ENCODE peak calls at places on chromosomes 4 and X, in ten cellular contexts. One of them, this sample, is unnamed.

GRCh38 chr4:18568600-18568999 is 547.0 kb upstream of the LCORL start:
- DNase-seq in tibial nerve: no peak
- DNase-seq in dorsolateral prefrontal cortex: no peak
- DNase-seq in HS-5: no peak
- DNase-seq in mucosa of gallbladder: no peak
- DNase-seq in stimulated activated CD4-positive, alpha-beta T cell treated with anti-CD3 and anti-CD28 coated beads, Interleukin-12 subunit alpha, Interleukin-12 subunit beta, amount 100 ng/mL, for 4 hours: no peak
- DNase-seq in AG09319: no peak
- DNase-seq in BJ: no peak
- DNase-seq in stimulated activated CD8-positive, alpha-beta memory T cell treated with anti-CD3 and anti-CD28 coated beads, Interleukin-7, amount 100 ng/mL, for 1 hour: no peak
- DNase-seq in endodermal cell: no peak
- DNase-seq in this sample: no peak

GRCh38 chr4:172826866-172827265 is 341.7 kb upstream of the GALNT7 start:
- DNase-seq in tibial nerve: no peak
- DNase-seq in dorsolateral prefrontal cortex: no peak
- DNase-seq in HS-5: no peak
- DNase-seq in mucosa of gallbladder: no peak
- DNase-seq in stimulated activated CD4-positive, alpha-beta T cell treated with anti-CD3 and anti-CD28 coated beads, Interleukin-12 subunit alpha, Interleukin-12 subunit beta, amount 100 ng/mL, for 4 hours: no peak
- DNase-seq in AG09319: no peak
- DNase-seq in BJ: no peak
- DNase-seq in stimulated activated CD8-positive, alpha-beta memory T cell treated with anti-CD3 and anti-CD28 coated beads, Interleukin-7, amount 100 ng/mL, for 1 hour: no peak
- DNase-seq in endodermal cell: no peak
- DNase-seq in this sample: no peak

GRCh38 chrX:48511561-48511960 is 2.8 kb downstream of the PORCN start:
- DNase-seq in tibial nerve: no peak
- DNase-seq in dorsolateral prefrontal cortex: no peak
- DNase-seq in HS-5: no peak
- DNase-seq in mucosa of gallbladder: no peak
- DNase-seq in stimulated activated CD4-positive, alpha-beta T cell treated with anti-CD3 and anti-CD28 coated beads, Interleukin-12 subunit alpha, Interleukin-12 subunit beta, amount 100 ng/mL, for 4 hours: no peak
- DNase-seq in AG09319: no peak
- DNase-seq in BJ: no peak
- DNase-seq in stimulated activated CD8-positive, alpha-beta memory T cell treated with anti-CD3 and anti-CD28 coated beads, Interleukin-7, amount 100 ng/mL, for 1 hour: no peak
- DNase-seq in endodermal cell: no peak
- DNase-seq in this sample: no peak

GRCh38 chr4:13783800-13784411 is 156.4 kb upstream of the BOD1L1 start:
- DNase-seq in tibial nerve: no peak
- DNase-seq in dorsolateral prefrontal cortex: peak; percentile 92
- DNase-seq in HS-5: no peak
- DNase-seq in mucosa of gallbladder: no peak
- DNase-seq in stimulated activated CD4-positive, alpha-beta T cell treated with anti-CD3 and anti-CD28 coated beads, Interleukin-12 subunit alpha, Interleukin-12 subunit beta, amount 100 ng/mL, for 4 hours: no peak
- DNase-seq in AG09319: no peak
- DNase-seq in BJ: no peak
- DNase-seq in stimulated activated CD8-positive, alpha-beta memory T cell treated with anti-CD3 and anti-CD28 coated beads, Interleukin-7, amount 100 ng/mL, for 1 hour: no peak
- DNase-seq in endodermal cell: no peak
- DNase-seq in this sample: no peak

GRCh38 chrX:154412468-154412867 is 1.1 kb downstream of the TAFAZZIN start:
- DNase-seq in tibial nerve: no peak
- DNase-seq in dorsolateral prefrontal cortex: no peak
- DNase-seq in HS-5: no peak
- DNase-seq in mucosa of gallbladder: no peak
- DNase-seq in stimulated activated CD4-positive, alpha-beta T cell treated with anti-CD3 and anti-CD28 coated beads, Interleukin-12 subunit alpha, Interleukin-12 subunit beta, amount 100 ng/mL, for 4 hours: peak; percentile 5
- DNase-seq in AG09319: no peak
- DNase-seq in BJ: no peak
- DNase-seq in stimulated activated CD8-positive, alpha-beta memory T cell treated with anti-CD3 and anti-CD28 coated beads, Interleukin-7, amount 100 ng/mL, for 1 hour: no peak
- DNase-seq in endodermal cell: no peak
- DNase-seq in this sample: peak; percentile 54

GRCh38 chrX:12403474-12404082 is 265.3 kb downstream of the FRMPD4 start:
- DNase-seq in tibial nerve: no peak
- DNase-seq in dorsolateral prefrontal cortex: no peak
- DNase-seq in HS-5: no peak
- DNase-seq in mucosa of gallbladder: no peak
- DNase-seq in stimulated activated CD4-positive, alpha-beta T cell treated with anti-CD3 and anti-CD28 coated beads, Interleukin-12 subunit alpha, Interleukin-12 subunit beta, amount 100 ng/mL, for 4 hours: no peak
- DNase-seq in AG09319: no peak
- DNase-seq in BJ: no peak
- DNase-seq in stimulated activated CD8-positive, alpha-beta memory T cell treated with anti-CD3 and anti-CD28 coated beads, Interleukin-7, amount 100 ng/mL, for 1 hour: no peak
- DNase-seq in endodermal cell: no peak
- DNase-seq in this sample: no peak

GRCh38 chr4:1167244-1167949 is 5.0 kb downstream of the SPON2 start:
- DNase-seq in tibial nerve: peak; percentile 79
- DNase-seq in dorsolateral prefrontal cortex: peak; percentile 72
- DNase-seq in HS-5: no peak
- DNase-seq in mucosa of gallbladder: peak; percentile 74
- DNase-seq in stimulated activated CD4-positive, alpha-beta T cell treated with anti-CD3 and anti-CD28 coated beads, Interleukin-12 subunit alpha, Interleukin-12 subunit beta, amount 100 ng/mL, for 4 hours: peak; percentile 82
- DNase-seq in AG09319: peak; percentile 32
- DNase-seq in BJ: no peak
- DNase-seq in stimulated activated CD8-positive, alpha-beta memory T cell treated with anti-CD3 and anti-CD28 coated beads, Interleukin-7, amount 100 ng/mL, for 1 hour: peak; percentile 71
- DNase-seq in endodermal cell: peak; percentile 94
- DNase-seq in this sample: peak; percentile 92

GRCh38 chrX:48516285-48516684 is 5.3 kb upstream of the EBP start:
- DNase-seq in tibial nerve: no peak
- DNase-seq in dorsolateral prefrontal cortex: no peak
- DNase-seq in HS-5: no peak
- DNase-seq in mucosa of gallbladder: no peak
- DNase-seq in stimulated activated CD4-positive, alpha-beta T cell treated with anti-CD3 and anti-CD28 coated beads, Interleukin-12 subunit alpha, Interleukin-12 subunit beta, amount 100 ng/mL, for 4 hours: no peak
- DNase-seq in AG09319: no peak
- DNase-seq in BJ: no peak
- DNase-seq in stimulated activated CD8-positive, alpha-beta memory T cell treated with anti-CD3 and anti-CD28 coated beads, Interleukin-7, amount 100 ng/mL, for 1 hour: no peak
- DNase-seq in endodermal cell: no peak
- DNase-seq in this sample: no peak

GRCh38 chr4:185395255-185395955 is at the start of gene LRP2BP:
- DNase-seq in tibial nerve: no peak
- DNase-seq in dorsolateral prefrontal cortex: no peak
- DNase-seq in HS-5: peak; percentile 61
- DNase-seq in mucosa of gallbladder: no peak
- DNase-seq in stimulated activated CD4-positive, alpha-beta T cell treated with anti-CD3 and anti-CD28 coated beads, Interleukin-12 subunit alpha, Interleukin-12 subunit beta, amount 100 ng/mL, for 4 hours: no peak
- DNase-seq in AG09319: no peak
- DNase-seq in BJ: no peak
- DNase-seq in stimulated activated CD8-positive, alpha-beta memory T cell treated with anti-CD3 and anti-CD28 coated beads, Interleukin-7, amount 100 ng/mL, for 1 hour: no peak
- DNase-seq in endodermal cell: no peak
- DNase-seq in this sample: no peak

GRCh38 chr4:3420956-3421355 is 20.8 kb upstream of the HGFAC start:
- DNase-seq in tibial nerve: no peak
- DNase-seq in dorsolateral prefrontal cortex: no peak
- DNase-seq in HS-5: no peak
- DNase-seq in mucosa of gallbladder: no peak
- DNase-seq in stimulated activated CD4-positive, alpha-beta T cell treated with anti-CD3 and anti-CD28 coated beads, Interleukin-12 subunit alpha, Interleukin-12 subunit beta, amount 100 ng/mL, for 4 hours: no peak
- DNase-seq in AG09319: no peak
- DNase-seq in BJ: no peak
- DNase-seq in stimulated activated CD8-positive, alpha-beta memory T cell treated with anti-CD3 and anti-CD28 coated beads, Interleukin-7, amount 100 ng/mL, for 1 hour: no peak
- DNase-seq in endodermal cell: no peak
- DNase-seq in this sample: no peak

GRCh38 chr4:177313263-177313662 is 3.6 kb downstream of the NEIL3 start:
- DNase-seq in tibial nerve: no peak
- DNase-seq in dorsolateral prefrontal cortex: no peak
- DNase-seq in HS-5: no peak
- DNase-seq in mucosa of gallbladder: no peak
- DNase-seq in stimulated activated CD4-positive, alpha-beta T cell treated with anti-CD3 and anti-CD28 coated beads, Interleukin-12 subunit alpha, Interleukin-12 subunit beta, amount 100 ng/mL, for 4 hours: no peak
- DNase-seq in AG09319: no peak
- DNase-seq in BJ: no peak
- DNase-seq in stimulated activated CD8-positive, alpha-beta memory T cell treated with anti-CD3 and anti-CD28 coated beads, Interleukin-7, amount 100 ng/mL, for 1 hour: no peak
- DNase-seq in endodermal cell: no peak
- DNase-seq in this sample: no peak

GRCh38 chrX:50747471-50747900 is 66.5 kb downstream of the SHROOM4 start:
- DNase-seq in tibial nerve: no peak
- DNase-seq in dorsolateral prefrontal cortex: no peak
- DNase-seq in HS-5: no peak
- DNase-seq in mucosa of gallbladder: no peak
- DNase-seq in stimulated activated CD4-positive, alpha-beta T cell treated with anti-CD3 and anti-CD28 coated beads, Interleukin-12 subunit alpha, Interleukin-12 subunit beta, amount 100 ng/mL, for 4 hours: no peak
- DNase-seq in AG09319: peak; percentile 1
- DNase-seq in BJ: peak; percentile 53
- DNase-seq in stimulated activated CD8-positive, alpha-beta memory T cell treated with anti-CD3 and anti-CD28 coated beads, Interleukin-7, amount 100 ng/mL, for 1 hour: no peak
- DNase-seq in endodermal cell: peak; percentile 61
- DNase-seq in this sample: no peak

GRCh38 chr4:15343000-15343399 is 84.8 kb upstream of the C1QTNF7 start:
- DNase-seq in tibial nerve: no peak
- DNase-seq in dorsolateral prefrontal cortex: no peak
- DNase-seq in HS-5: no peak
- DNase-seq in mucosa of gallbladder: no peak
- DNase-seq in stimulated activated CD4-positive, alpha-beta T cell treated with anti-CD3 and anti-CD28 coated beads, Interleukin-12 subunit alpha, Interleukin-12 subunit beta, amount 100 ng/mL, for 4 hours: no peak
- DNase-seq in AG09319: no peak
- DNase-seq in BJ: no peak
- DNase-seq in stimulated activated CD8-positive, alpha-beta memory T cell treated with anti-CD3 and anti-CD28 coated beads, Interleukin-7, amount 100 ng/mL, for 1 hour: no peak
- DNase-seq in endodermal cell: no peak
- DNase-seq in this sample: no peak

GRCh38 chr4:6873291-6873690 is 36.3 kb upstream of the TBC1D14 start:
- DNase-seq in tibial nerve: no peak
- DNase-seq in dorsolateral prefrontal cortex: no peak
- DNase-seq in HS-5: no peak
- DNase-seq in mucosa of gallbladder: no peak
- DNase-seq in stimulated activated CD4-positive, alpha-beta T cell treated with anti-CD3 and anti-CD28 coated beads, Interleukin-12 subunit alpha, Interleukin-12 subunit beta, amount 100 ng/mL, for 4 hours: no peak
- DNase-seq in AG09319: no peak
- DNase-seq in BJ: no peak
- DNase-seq in stimulated activated CD8-positive, alpha-beta memory T cell treated with anti-CD3 and anti-CD28 coated beads, Interleukin-7, amount 100 ng/mL, for 1 hour: no peak
- DNase-seq in endodermal cell: no peak
- DNase-seq in this sample: no peak

GRCh38 chr4:97016186-97016945 is 1126.9 kb downstream of the STPG2 start:
- DNase-seq in tibial nerve: no peak
- DNase-seq in dorsolateral prefrontal cortex: no peak
- DNase-seq in HS-5: no peak
- DNase-seq in mucosa of gallbladder: no peak
- DNase-seq in stimulated activated CD4-positive, alpha-beta T cell treated with anti-CD3 and anti-CD28 coated beads, Interleukin-12 subunit alpha, Interleukin-12 subunit beta, amount 100 ng/mL, for 4 hours: no peak
- DNase-seq in AG09319: no peak
- DNase-seq in BJ: no peak
- DNase-seq in stimulated activated CD8-positive, alpha-beta memory T cell treated with anti-CD3 and anti-CD28 coated beads, Interleukin-7, amount 100 ng/mL, for 1 hour: no peak
- DNase-seq in endodermal cell: no peak
- DNase-seq in this sample: no peak

GRCh38 chr4:1357356-1358248 is 10.6 kb downstream of the UVSSA start:
- DNase-seq in tibial nerve: no peak
- DNase-seq in dorsolateral prefrontal cortex: no peak
- DNase-seq in HS-5: no peak
- DNase-seq in mucosa of gallbladder: no peak
- DNase-seq in stimulated activated CD4-positive, alpha-beta T cell treated with anti-CD3 and anti-CD28 coated beads, Interleukin-12 subunit alpha, Interleukin-12 subunit beta, amount 100 ng/mL, for 4 hours: no peak
- DNase-seq in AG09319: no peak
- DNase-seq in BJ: no peak
- DNase-seq in stimulated activated CD8-positive, alpha-beta memory T cell treated with anti-CD3 and anti-CD28 coated beads, Interleukin-7, amount 100 ng/mL, for 1 hour: no peak
- DNase-seq in endodermal cell: no peak
- DNase-seq in this sample: no peak

GRCh38 chr4:64747919-64748715 is 338.9 kb upstream of the TECRL start:
- DNase-seq in tibial nerve: no peak
- DNase-seq in dorsolateral prefrontal cortex: no peak
- DNase-seq in HS-5: no peak
- DNase-seq in mucosa of gallbladder: no peak
- DNase-seq in stimulated activated CD4-positive, alpha-beta T cell treated with anti-CD3 and anti-CD28 coated beads, Interleukin-12 subunit alpha, Interleukin-12 subunit beta, amount 100 ng/mL, for 4 hours: no peak
- DNase-seq in AG09319: no peak
- DNase-seq in BJ: no peak
- DNase-seq in stimulated activated CD8-positive, alpha-beta memory T cell treated with anti-CD3 and anti-CD28 coated beads, Interleukin-7, amount 100 ng/mL, for 1 hour: no peak
- DNase-seq in endodermal cell: no peak
- DNase-seq in this sample: no peak

GRCh38 chr4:64538219-64538618 is 129.0 kb upstream of the TECRL start:
- DNase-seq in tibial nerve: no peak
- DNase-seq in dorsolateral prefrontal cortex: no peak
- DNase-seq in HS-5: no peak
- DNase-seq in mucosa of gallbladder: no peak
- DNase-seq in stimulated activated CD4-positive, alpha-beta T cell treated with anti-CD3 and anti-CD28 coated beads, Interleukin-12 subunit alpha, Interleukin-12 subunit beta, amount 100 ng/mL, for 4 hours: no peak
- DNase-seq in AG09319: no peak
- DNase-seq in BJ: no peak
- DNase-seq in stimulated activated CD8-positive, alpha-beta memory T cell treated with anti-CD3 and anti-CD28 coated beads, Interleukin-7, amount 100 ng/mL, for 1 hour: no peak
- DNase-seq in endodermal cell: peak; percentile 78
- DNase-seq in this sample: no peak

GRCh38 chr4:169968999-169969398 is 57.2 kb downstream of the MFAP3L start:
- DNase-seq in tibial nerve: no peak
- DNase-seq in dorsolateral prefrontal cortex: no peak
- DNase-seq in HS-5: peak; percentile 73
- DNase-seq in mucosa of gallbladder: no peak
- DNase-seq in stimulated activated CD4-positive, alpha-beta T cell treated with anti-CD3 and anti-CD28 coated beads, Interleukin-12 subunit alpha, Interleukin-12 subunit beta, amount 100 ng/mL, for 4 hours: no peak
- DNase-seq in AG09319: peak; percentile 10
- DNase-seq in BJ: peak; percentile 81
- DNase-seq in stimulated activated CD8-positive, alpha-beta memory T cell treated with anti-CD3 and anti-CD28 coated beads, Interleukin-7, amount 100 ng/mL, for 1 hour: no peak
- DNase-seq in endodermal cell: no peak
- DNase-seq in this sample: no peak

GRCh38 chrX:119880552-119881437 is 9.2 kb downstream of the NDUFA1 start:
- DNase-seq in tibial nerve: peak; percentile 9
- DNase-seq in dorsolateral prefrontal cortex: no peak
- DNase-seq in HS-5: no peak
- DNase-seq in mucosa of gallbladder: peak; percentile 14
- DNase-seq in stimulated activated CD4-positive, alpha-beta T cell treated with anti-CD3 and anti-CD28 coated beads, Interleukin-12 subunit alpha, Interleukin-12 subunit beta, amount 100 ng/mL, for 4 hours: no peak
- DNase-seq in AG09319: no peak
- DNase-seq in BJ: no peak
- DNase-seq in stimulated activated CD8-positive, alpha-beta memory T cell treated with anti-CD3 and anti-CD28 coated beads, Interleukin-7, amount 100 ng/mL, for 1 hour: no peak
- DNase-seq in endodermal cell: peak; percentile 65
- DNase-seq in this sample: peak; percentile 16

GRCh38 chr4:76984788-76985211 is 35.2 kb downstream of the SEPTIN11 start:
- DNase-seq in tibial nerve: peak; percentile 77
- DNase-seq in dorsolateral prefrontal cortex: no peak
- DNase-seq in HS-5: peak; percentile 95
- DNase-seq in mucosa of gallbladder: peak; percentile 65
- DNase-seq in stimulated activated CD4-positive, alpha-beta T cell treated with anti-CD3 and anti-CD28 coated beads, Interleukin-12 subunit alpha, Interleukin-12 subunit beta, amount 100 ng/mL, for 4 hours: no peak
- DNase-seq in AG09319: peak; percentile 98
- DNase-seq in BJ: peak; percentile 100
- DNase-seq in stimulated activated CD8-positive, alpha-beta memory T cell treated with anti-CD3 and anti-CD28 coated beads, Interleukin-7, amount 100 ng/mL, for 1 hour: no peak
- DNase-seq in endodermal cell: no peak
- DNase-seq in this sample: peak; percentile 37

GRCh38 chr4:13309751-13310150 is 174.4 kb downstream of the RAB28 start:
- DNase-seq in tibial nerve: no peak
- DNase-seq in dorsolateral prefrontal cortex: no peak
- DNase-seq in HS-5: no peak
- DNase-seq in mucosa of gallbladder: no peak
- DNase-seq in stimulated activated CD4-positive, alpha-beta T cell treated with anti-CD3 and anti-CD28 coated beads, Interleukin-12 subunit alpha, Interleukin-12 subunit beta, amount 100 ng/mL, for 4 hours: no peak
- DNase-seq in AG09319: no peak
- DNase-seq in BJ: no peak
- DNase-seq in stimulated activated CD8-positive, alpha-beta memory T cell treated with anti-CD3 and anti-CD28 coated beads, Interleukin-7, amount 100 ng/mL, for 1 hour: no peak
- DNase-seq in endodermal cell: no peak
- DNase-seq in this sample: no peak

GRCh38 chrX:153973127-153974002 is 811 bp downstream of the TMEM187 start:
- DNase-seq in tibial nerve: no peak
- DNase-seq in dorsolateral prefrontal cortex: no peak
- DNase-seq in HS-5: no peak
- DNase-seq in mucosa of gallbladder: no peak
- DNase-seq in stimulated activated CD4-positive, alpha-beta T cell treated with anti-CD3 and anti-CD28 coated beads, Interleukin-12 subunit alpha, Interleukin-12 subunit beta, amount 100 ng/mL, for 4 hours: no peak
- DNase-seq in AG09319: no peak
- DNase-seq in BJ: no peak
- DNase-seq in stimulated activated CD8-positive, alpha-beta memory T cell treated with anti-CD3 and anti-CD28 coated beads, Interleukin-7, amount 100 ng/mL, for 1 hour: no peak
- DNase-seq in endodermal cell: peak; percentile 48
- DNase-seq in this sample: no peak

GRCh38 chr4:161829631-161830030 is 334.2 kb downstream of the FSTL5 start:
- DNase-seq in tibial nerve: no peak
- DNase-seq in dorsolateral prefrontal cortex: no peak
- DNase-seq in HS-5: no peak
- DNase-seq in mucosa of gallbladder: no peak
- DNase-seq in stimulated activated CD4-positive, alpha-beta T cell treated with anti-CD3 and anti-CD28 coated beads, Interleukin-12 subunit alpha, Interleukin-12 subunit beta, amount 100 ng/mL, for 4 hours: no peak
- DNase-seq in AG09319: no peak
- DNase-seq in BJ: no peak
- DNase-seq in stimulated activated CD8-positive, alpha-beta memory T cell treated with anti-CD3 and anti-CD28 coated beads, Interleukin-7, amount 100 ng/mL, for 1 hour: no peak
- DNase-seq in endodermal cell: no peak
- DNase-seq in this sample: no peak

GRCh38 chr4:154982187-154983047 is 201.3 kb downstream of the RBM46 start:
- DNase-seq in tibial nerve: peak; percentile 60
- DNase-seq in dorsolateral prefrontal cortex: peak; percentile 61
- DNase-seq in HS-5: no peak
- DNase-seq in mucosa of gallbladder: peak; percentile 60
- DNase-seq in stimulated activated CD4-positive, alpha-beta T cell treated with anti-CD3 and anti-CD28 coated beads, Interleukin-12 subunit alpha, Interleukin-12 subunit beta, amount 100 ng/mL, for 4 hours: peak; percentile 8
- DNase-seq in AG09319: peak; percentile 8
- DNase-seq in BJ: no peak
- DNase-seq in stimulated activated CD8-positive, alpha-beta memory T cell treated with anti-CD3 and anti-CD28 coated beads, Interleukin-7, amount 100 ng/mL, for 1 hour: no peak
- DNase-seq in endodermal cell: peak; percentile 91
- DNase-seq in this sample: peak; percentile 56

GRCh38 chr4:108369035-108369655 is 200.4 kb upstream of the LEF1 start:
- DNase-seq in tibial nerve: no peak
- DNase-seq in dorsolateral prefrontal cortex: no peak
- DNase-seq in HS-5: no peak
- DNase-seq in mucosa of gallbladder: no peak
- DNase-seq in stimulated activated CD4-positive, alpha-beta T cell treated with anti-CD3 and anti-CD28 coated beads, Interleukin-12 subunit alpha, Interleukin-12 subunit beta, amount 100 ng/mL, for 4 hours: no peak
- DNase-seq in AG09319: no peak
- DNase-seq in BJ: no peak
- DNase-seq in stimulated activated CD8-positive, alpha-beta memory T cell treated with anti-CD3 and anti-CD28 coated beads, Interleukin-7, amount 100 ng/mL, for 1 hour: no peak
- DNase-seq in endodermal cell: no peak
- DNase-seq in this sample: no peak

GRCh38 chr4:19386786-19387185 is 864.9 kb upstream of the SLIT2 start:
- DNase-seq in tibial nerve: no peak
- DNase-seq in dorsolateral prefrontal cortex: no peak
- DNase-seq in HS-5: no peak
- DNase-seq in mucosa of gallbladder: no peak
- DNase-seq in stimulated activated CD4-positive, alpha-beta T cell treated with anti-CD3 and anti-CD28 coated beads, Interleukin-12 subunit alpha, Interleukin-12 subunit beta, amount 100 ng/mL, for 4 hours: no peak
- DNase-seq in AG09319: no peak
- DNase-seq in BJ: no peak
- DNase-seq in stimulated activated CD8-positive, alpha-beta memory T cell treated with anti-CD3 and anti-CD28 coated beads, Interleukin-7, amount 100 ng/mL, for 1 hour: no peak
- DNase-seq in endodermal cell: no peak
- DNase-seq in this sample: no peak

GRCh38 chr4:133910165-133910564 is 291.4 kb downstream of the PABPC4L start:
- DNase-seq in tibial nerve: no peak
- DNase-seq in dorsolateral prefrontal cortex: no peak
- DNase-seq in HS-5: no peak
- DNase-seq in mucosa of gallbladder: no peak
- DNase-seq in stimulated activated CD4-positive, alpha-beta T cell treated with anti-CD3 and anti-CD28 coated beads, Interleukin-12 subunit alpha, Interleukin-12 subunit beta, amount 100 ng/mL, for 4 hours: no peak
- DNase-seq in AG09319: no peak
- DNase-seq in BJ: no peak
- DNase-seq in stimulated activated CD8-positive, alpha-beta memory T cell treated with anti-CD3 and anti-CD28 coated beads, Interleukin-7, amount 100 ng/mL, for 1 hour: no peak
- DNase-seq in endodermal cell: peak; percentile 45
- DNase-seq in this sample: no peak